ENCODE peak calls at places on chromosome 2, in seven cellular contexts. D, A, K, O, R, I and G are unnamed samples.

GRCh38 chr2:42368817-42369550 is 8.0 kb upstream of the COX7A2L start:
- DNase-seq in D (no peak), R (no peak), A (no peak), K (no peak), I (peak; percentile 78), O (peak; percentile 27), G (no peak)

GRCh38 chr2:100470898-100471514 is 724 bp downstream of the NMS start:
- DNase-seq in I (peak; percentile 81), A (peak; percentile 5), R (peak; percentile 66), K (no peak), D (no peak), O (no peak), G (peak; percentile 27)

GRCh38 chr2:229408356-229408755 is 137.3 kb upstream of the PID1 start:
- DNase-seq in O (peak; percentile 94), I (peak; percentile 28), A (peak; percentile 94), D (no peak), K (no peak), R (peak; percentile 76), G (no peak)

GRCh38 chr2:15943914-15944313 is 3.6 kb downstream of the MYCN start:
- DNase-seq in R (no peak), A (no peak), I (no peak), O (no peak), K (no peak), D (no peak), G (peak; percentile 51)

GRCh38 chr2:98348066-98348561 is 1.9 kb downstream of the CNGA3 start:
- DNase-seq in A (no peak), D (no peak), O (no peak), R (no peak), K (no peak), I (peak; percentile 86), G (no peak)

GRCh38 chr2:161357097-161357496 is 48.9 kb downstream of the PSMD14 start:
- DNase-seq in I (no peak), K (no peak), A (no peak), D (no peak), R (no peak), O (no peak), G (no peak)

GRCh38 chr2:31170071-31170698 is 31.9 kb upstream of the GALNT14 start:
- DNase-seq in K (peak; percentile 31), A (peak; percentile 52), D (peak; percentile 20), I (peak; percentile 79), R (peak; percentile 68), O (peak; percentile 56), G (peak; percentile 69)

GRCh38 chr2:217950401-217950871 is 52.4 kb downstream of the TNS1 start:
- DNase-seq in O (no peak), R (no peak), A (no peak), I (no peak), K (no peak), D (no peak), G (no peak)

GRCh38 chr2:201697899-201698298 is 545 bp downstream of the MPP4 start:
- DNase-seq in K (no peak), R (peak; percentile 57), D (no peak), O (no peak), A (peak; percentile 95), I (no peak), G (no peak)

GRCh38 chr2:196607073-196607472 is 32.4 kb upstream of the CCDC150 start:
- DNase-seq in A (peak; percentile 14), R (no peak), K (no peak), D (no peak), O (no peak), I (no peak), G (peak; percentile 49)

GRCh38 chr2:61775956-61776570 is 77.8 kb downstream of the FAM161A start:
- DNase-seq in I (no peak), K (no peak), D (no peak), A (no peak), O (no peak), R (no peak), G (no peak)

GRCh38 chr2:158912765-158913164 is 55.7 kb upstream of the TANC1 start:
- DNase-seq in R (no peak), A (no peak), D (no peak), I (no peak), K (no peak), O (no peak), G (no peak)